ENCODE peak calls at places on chromosomes 2 and 18, in six cellular contexts. One of them, this sample, is unnamed.

GRCh38 chr18:79530821-79531220 is 135.1 kb downstream of the NFATC1 start:
- DNase-seq in SK-N-SH: no peak
- DNase-seq in transverse colon: no peak
- DNase-seq in ovary: peak
- DNase-seq in tibial nerve: peak
- DNase-seq in A549: no peak
- DNase-seq in this sample: no peak

GRCh38 chr18:72672364-72673151 is 128.4 kb upstream of the CBLN2 start:
- DNase-seq in SK-N-SH: peak
- DNase-seq in tibial nerve: no peak
- DNase-seq in transverse colon: no peak
- DNase-seq in A549: peak
- DNase-seq in ovary: no peak
- DNase-seq in this sample: no peak

GRCh38 chr2:106638043-106638442 is 150.9 kb downstream of the CD8B2 start:
- DNase-seq in ovary: no peak
- DNase-seq in tibial nerve: no peak
- DNase-seq in A549: no peak
- DNase-seq in transverse colon: no peak
- DNase-seq in SK-N-SH: peak
- DNase-seq in this sample: no peak

GRCh38 chr2:80300346-80300745 is 4.2 kb downstream of the LRRTM1 start:
- DNase-seq in A549: no peak
- DNase-seq in SK-N-SH: no peak
- DNase-seq in ovary: no peak
- DNase-seq in tibial nerve: no peak
- DNase-seq in transverse colon: no peak
- DNase-seq in this sample: no peak

GRCh38 chr2:10162586-10163497 is 40.3 kb downstream of the RRM2 start:
- DNase-seq in tibial nerve: no peak
- DNase-seq in SK-N-SH: peak
- DNase-seq in ovary: no peak
- DNase-seq in A549: no peak
- DNase-seq in transverse colon: no peak
- DNase-seq in this sample: no peak

GRCh38 chr2:5722236-5722635 is 30.1 kb downstream of the SOX11 start:
- DNase-seq in ovary: no peak
- DNase-seq in SK-N-SH: no peak
- DNase-seq in A549: no peak
- DNase-seq in transverse colon: no peak
- DNase-seq in tibial nerve: no peak
- DNase-seq in this sample: no peak

GRCh38 chr18:46035701-46036680 is 36.1 kb downstream of the PSTPIP2 start:
- DNase-seq in transverse colon: no peak
- DNase-seq in A549: no peak
- DNase-seq in tibial nerve: no peak
- DNase-seq in SK-N-SH: peak
- DNase-seq in ovary: no peak
- DNase-seq in this sample: no peak

GRCh38 chr2:80154231-80154915 is 150.2 kb downstream of the LRRTM1 start:
- DNase-seq in A549: no peak
- DNase-seq in transverse colon: no peak
- DNase-seq in tibial nerve: no peak
- DNase-seq in ovary: no peak
- DNase-seq in SK-N-SH: no peak
- DNase-seq in this sample: no peak

GRCh38 chr2:85584857-85585780 is 888 bp downstream of the VAMP5 start:
- DNase-seq in SK-N-SH: peak
- DNase-seq in ovary: no peak
- DNase-seq in transverse colon: peak
- DNase-seq in A549: peak
- DNase-seq in tibial nerve: no peak
- DNase-seq in this sample: no peak

GRCh38 chr2:16014041-16014787 is 73.9 kb downstream of the MYCN start:
- DNase-seq in SK-N-SH: no peak
- DNase-seq in A549: no peak
- DNase-seq in ovary: no peak
- DNase-seq in transverse colon: peak
- DNase-seq in tibial nerve: no peak
- DNase-seq in this sample: no peak

GRCh38 chr2:173434729-173435345 is 80.2 kb downstream of the CDCA7 start:
- DNase-seq in transverse colon: no peak
- DNase-seq in ovary: no peak
- DNase-seq in SK-N-SH: no peak
- DNase-seq in tibial nerve: no peak
- DNase-seq in A549: no peak
- DNase-seq in this sample: no peak

GRCh38 chr2:12979066-12979465 is 262.3 kb downstream of the TRIB2 start:
- DNase-seq in SK-N-SH: no peak
- DNase-seq in ovary: no peak
- DNase-seq in transverse colon: no peak
- DNase-seq in A549: no peak
- DNase-seq in tibial nerve: no peak
- DNase-seq in this sample: no peak

GRCh38 chr2:36965751-36966369 is 476 bp downstream of the STRN start:
- DNase-seq in ovary: no peak
- DNase-seq in tibial nerve: no peak
- DNase-seq in A549: peak
- DNase-seq in SK-N-SH: peak
- DNase-seq in transverse colon: peak
- DNase-seq in this sample: no peak

GRCh38 chr18:27004056-27004829 is 138.7 kb upstream of the AQP4 start:
- DNase-seq in transverse colon: no peak
- DNase-seq in SK-N-SH: peak
- DNase-seq in tibial nerve: no peak
- DNase-seq in A549: no peak
- DNase-seq in ovary: no peak
- DNase-seq in this sample: no peak

GRCh38 chr2:37616674-37616999 is 54.8 kb downstream of the CDC42EP3 start:
- DNase-seq in tibial nerve: no peak
- DNase-seq in transverse colon: no peak
- DNase-seq in A549: no peak
- DNase-seq in SK-N-SH: no peak
- DNase-seq in ovary: no peak
- DNase-seq in this sample: no peak

DNA sequence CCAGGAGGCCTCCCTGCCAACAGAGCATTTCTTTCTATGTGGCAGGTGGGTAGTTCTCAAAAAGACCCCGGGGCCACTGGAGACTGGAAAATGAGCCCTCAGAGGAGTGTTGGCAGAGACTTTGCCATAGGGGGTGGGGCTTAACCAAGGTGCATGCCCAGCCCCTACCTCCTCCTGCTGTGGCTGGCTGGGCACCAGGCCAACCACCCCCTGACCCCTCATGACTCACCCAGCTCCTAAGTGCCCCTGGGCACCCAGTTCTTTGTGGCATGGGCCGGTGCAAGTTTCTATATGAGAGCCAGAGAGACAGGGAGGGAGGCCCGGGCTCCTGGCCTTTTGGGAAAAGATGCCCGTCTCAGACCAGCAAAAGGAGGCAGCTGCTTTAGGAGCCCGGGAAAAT is 98.3 kb upstream of the SMAD2 start:
- DNase-seq in ovary: no peak
- DNase-seq in SK-N-SH: no peak
- DNase-seq in transverse colon: no peak
- DNase-seq in tibial nerve: no peak
- DNase-seq in A549: no peak
- DNase-seq in this sample: peak
- TF ChIP-seq EP300 in ovary: no peak
- TF ChIP-seq EP300 in SK-N-SH: no peak
- TF ChIP-seq EP300 in transverse colon: no peak
- TF ChIP-seq EP300 in tibial nerve: no peak
- TF ChIP-seq EP300 in A549: no peak
- TF ChIP-seq EP300 in this sample: no peak

GRCh38 chr2:232030229-232030628 is 68.7 kb downstream of the DIS3L2 start:
- DNase-seq in tibial nerve: no peak
- DNase-seq in A549: no peak
- DNase-seq in SK-N-SH: no peak
- DNase-seq in transverse colon: no peak
- DNase-seq in ovary: no peak
- DNase-seq in this sample: no peak
- TF ChIP-seq CTCF in tibial nerve: no peak
- TF ChIP-seq CTCF in A549: no peak
- TF ChIP-seq CTCF in SK-N-SH: peak
- TF ChIP-seq CTCF in transverse colon: no peak
- TF ChIP-seq CTCF in ovary: no peak
- TF ChIP-seq CTCF in this sample: peak

GRCh38 chr2:238155051-238155760 is 3.6 kb upstream of the ERFE start:
- DNase-seq in ovary: no peak
- DNase-seq in SK-N-SH: no peak
- DNase-seq in transverse colon: no peak
- DNase-seq in A549: no peak
- DNase-seq in tibial nerve: no peak
- DNase-seq in this sample: no peak
- TF ChIP-seq EP300 in ovary: no peak
- TF ChIP-seq EP300 in SK-N-SH: no peak
- TF ChIP-seq EP300 in transverse colon: no peak
- TF ChIP-seq EP300 in A549: no peak
- TF ChIP-seq EP300 in tibial nerve: no peak
- TF ChIP-seq EP300 in this sample: no peak

DNA sequence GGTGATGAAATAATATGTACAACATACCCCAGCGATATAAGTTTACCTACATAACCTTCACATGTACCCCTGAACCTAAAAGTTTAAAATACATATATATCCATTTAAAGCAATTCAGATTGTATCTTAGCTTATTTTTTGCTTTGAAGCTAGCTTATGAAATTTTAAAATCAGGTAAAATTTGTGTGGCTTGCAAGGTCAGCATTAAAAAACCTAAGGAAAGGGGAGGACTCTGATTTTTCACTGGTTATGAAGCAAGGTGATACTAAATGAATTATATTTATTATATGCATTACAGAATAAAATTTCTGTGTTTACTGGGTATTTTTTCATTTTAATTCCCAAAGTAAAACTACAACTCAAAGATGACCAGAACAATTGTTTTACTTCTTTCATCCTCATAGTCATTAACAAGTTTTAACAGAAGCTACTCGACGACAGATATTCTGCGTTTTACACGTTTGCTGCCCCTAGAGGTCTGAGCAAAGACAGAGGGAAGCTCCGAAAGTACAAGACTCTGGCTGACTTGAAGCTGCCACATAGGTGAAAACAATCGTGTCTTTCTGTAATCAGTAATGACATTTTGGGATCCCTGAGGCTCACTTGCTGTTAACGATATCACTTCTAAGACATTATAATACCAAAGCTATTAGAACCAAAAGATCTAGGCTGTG is 17.1 kb downstream of the PKP4 start:
- DNase-seq in tibial nerve: no peak
- DNase-seq in ovary: no peak
- DNase-seq in transverse colon: no peak
- DNase-seq in SK-N-SH: no peak
- DNase-seq in A549: no peak
- DNase-seq in this sample: no peak
- TF ChIP-seq CTCF in tibial nerve: no peak
- TF ChIP-seq CTCF in ovary: no peak
- TF ChIP-seq CTCF in transverse colon: no peak
- TF ChIP-seq CTCF in SK-N-SH: no peak
- TF ChIP-seq CTCF in A549: no peak
- TF ChIP-seq CTCF in this sample: no peak

GRCh38 chr2:45610281-45611019 is 617 bp downstream of the SRBD1 start:
- DNase-seq in tibial nerve: peak
- DNase-seq in ovary: peak
- DNase-seq in transverse colon: peak
- DNase-seq in SK-N-SH: peak
- DNase-seq in A549: peak
- DNase-seq in this sample: peak

GRCh38 chr2:45612265-45612664 is 1.2 kb upstream of the SRBD1 start:
- DNase-seq in SK-N-SH: no peak
- DNase-seq in ovary: no peak
- DNase-seq in A549: no peak
- DNase-seq in tibial nerve: no peak
- DNase-seq in transverse colon: no peak
- DNase-seq in this sample: no peak

GRCh38 chr2:45612741-45613140 is 1.7 kb upstream of the SRBD1 start:
- DNase-seq in ovary: no peak
- DNase-seq in SK-N-SH: no peak
- DNase-seq in transverse colon: no peak
- DNase-seq in tibial nerve: no peak
- DNase-seq in A549: no peak
- DNase-seq in this sample: no peak

GRCh38 chr2:45614330-45614729 is 3.3 kb upstream of the SRBD1 start:
- DNase-seq in transverse colon: no peak
- DNase-seq in tibial nerve: no peak
- DNase-seq in SK-N-SH: no peak
- DNase-seq in A549: no peak
- DNase-seq in ovary: no peak
- DNase-seq in this sample: no peak

DNA sequence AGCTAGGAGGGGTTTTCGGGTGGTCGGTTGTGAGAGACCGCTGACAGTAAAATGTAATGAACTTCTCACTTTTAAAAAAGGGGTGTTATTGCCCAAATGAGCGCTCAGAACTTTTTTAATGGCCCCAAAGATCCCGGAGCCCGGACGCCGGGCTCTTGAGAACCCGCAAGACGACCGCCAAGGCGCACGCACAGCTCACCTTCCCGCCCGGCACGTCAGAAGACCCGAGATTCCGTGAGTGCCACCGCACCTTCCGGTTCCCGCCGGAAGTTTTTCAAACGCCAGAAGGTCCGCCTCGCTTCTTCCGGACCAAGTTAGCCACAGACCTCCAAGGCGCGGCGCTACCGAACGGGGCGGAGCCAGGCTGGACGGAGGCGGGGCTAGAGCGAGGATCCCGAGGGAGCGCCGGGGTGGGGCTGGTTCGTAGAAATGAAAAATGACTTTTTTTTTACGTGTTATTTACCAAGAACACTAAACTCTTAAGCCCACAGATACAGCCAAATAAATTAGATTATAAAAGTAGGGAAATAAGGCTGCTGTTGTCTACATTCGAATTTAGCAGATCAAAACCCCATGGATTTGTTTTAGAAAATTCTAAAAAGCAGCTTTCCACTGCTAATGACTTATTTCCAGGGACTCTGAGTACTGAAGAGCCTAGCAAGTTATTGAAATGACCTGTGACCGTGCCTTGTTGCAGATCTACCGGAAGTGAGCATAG is at the start of gene SRBD1:
- DNase-seq in A549: peak
- DNase-seq in transverse colon: peak
- DNase-seq in ovary: peak
- DNase-seq in SK-N-SH: peak
- DNase-seq in tibial nerve: peak
- DNase-seq in this sample: peak
- TF ChIP-seq EP300 in A549: no peak
- TF ChIP-seq EP300 in transverse colon: no peak
- TF ChIP-seq EP300 in ovary: no peak
- TF ChIP-seq EP300 in SK-N-SH: no peak
- TF ChIP-seq EP300 in tibial nerve: peak
- TF ChIP-seq EP300 in this sample: no peak

GRCh38 chr2:53711271-53711780 is 56.3 kb upstream of the CHAC2 start:
- DNase-seq in ovary: no peak
- DNase-seq in transverse colon: no peak
- DNase-seq in tibial nerve: no peak
- DNase-seq in SK-N-SH: no peak
- DNase-seq in A549: no peak
- DNase-seq in this sample: no peak

GRCh38 chr2:53715568-53715967 is 52.0 kb upstream of the CHAC2 start:
- DNase-seq in SK-N-SH: no peak
- DNase-seq in ovary: no peak
- DNase-seq in tibial nerve: no peak
- DNase-seq in A549: peak
- DNase-seq in transverse colon: no peak
- DNase-seq in this sample: no peak
- TF ChIP-seq CTCF in SK-N-SH: peak
- TF ChIP-seq CTCF in ovary: no peak
- TF ChIP-seq CTCF in tibial nerve: no peak
- TF ChIP-seq CTCF in A549: peak
- TF ChIP-seq CTCF in transverse colon: no peak
- TF ChIP-seq CTCF in this sample: no peak

GRCh38 chr2:78967294-78967693 is 58.2 kb upstream of the REG3G start:
- DNase-seq in A549: no peak
- DNase-seq in ovary: no peak
- DNase-seq in tibial nerve: no peak
- DNase-seq in transverse colon: no peak
- DNase-seq in SK-N-SH: no peak
- DNase-seq in this sample: no peak
- TF ChIP-seq EP300 in A549: no peak
- TF ChIP-seq EP300 in ovary: no peak
- TF ChIP-seq EP300 in tibial nerve: no peak
- TF ChIP-seq EP300 in transverse colon: no peak
- TF ChIP-seq EP300 in SK-N-SH: no peak
- TF ChIP-seq EP300 in this sample: no peak

This sample was measured in suprapubic skin.